ENCODE peak calls at places on chromosome 7, in eight cellular contexts. B is adrenal gland, F is psoas muscle, A is heart right ventricle, W is lung, Y is choroid plexus epithelial cell, S is lower leg skin, X is PC-3. L is an unnamed sample.

GRCh38 chr7:116593359-116594075 is 68.7 kb downstream of the CAV1 start:
- DNase-seq in A (no peak), W (no peak), X (no peak), F (no peak), Y (no peak), B (no peak), S (no peak), L (no peak)

GRCh38 chr7:38699481-38699880 is 68.3 kb upstream of the AMPH start:
- DNase-seq in X (no peak), W (no peak), F (no peak), B (no peak), Y (peak; percentile 47), A (no peak), S (no peak), L (peak; percentile 66)

GRCh38 chr7:5396999-5397656 is 26.5 kb downstream of the TNRC18 start:
- DNase-seq in B (peak; percentile 82), S (peak; percentile 97), A (peak; percentile 81), W (peak; percentile 93), Y (peak; percentile 84), F (peak; percentile 92), X (peak; percentile 72), L (peak; percentile 89)

GRCh38 chr7:75631711-75632110 is 107.0 kb downstream of the HIP1 start:
- DNase-seq in S (no peak), B (no peak), X (no peak), W (no peak), F (no peak), A (no peak), Y (no peak), L (no peak)

GRCh38 chr7:55365103-55365679 is at the start of gene LANCL2:
- DNase-seq in W (peak; percentile 50), B (peak; percentile 50), Y (peak; percentile 55), S (peak; percentile 87), F (no peak), A (no peak), X (peak; percentile 40), L (peak; percentile 49)

GRCh38 chr7:134640842-134641715 is 5.6 kb upstream of the BPGM start:
- DNase-seq in W (no peak), Y (no peak), B (no peak), F (no peak), A (no peak), X (no peak), S (no peak), L (no peak)

GRCh38 chr7:31126976-31127375 is 74.9 kb downstream of the ADCYAP1R1 start:
- DNase-seq in B (no peak), F (no peak), Y (peak; percentile 50), X (peak; percentile 43), W (no peak), A (no peak), S (no peak), L (peak; percentile 46)

GRCh38 chr7:86926732-86927131 is 132.7 kb downstream of the ELAPOR2 start:
- DNase-seq in X (peak; percentile 70), S (no peak), Y (peak; percentile 69), F (no peak), W (no peak), A (no peak), B (peak; percentile 46), L (peak; percentile 80)

GRCh38 chr7:21261627-21262564 is 166.0 kb upstream of the SP4 start:
- DNase-seq in Y (peak; percentile 70), A (no peak), X (peak; percentile 51), W (no peak), B (peak; percentile 10), F (no peak), S (no peak), L (peak; percentile 28)

GRCh38 chr7:39421251-39421650 is 145.0 kb upstream of the YAE1 start:
- DNase-seq in S (no peak), Y (no peak), A (no peak), W (no peak), X (peak; percentile 16), F (no peak), B (no peak), L (no peak)

GRCh38 chr7:13990319-13990983 is 985 bp upstream of the ETV1 start:
- DNase-seq in B (peak; percentile 65), W (peak; percentile 59), X (peak; percentile 54), A (peak; percentile 30), F (peak; percentile 58), S (peak; percentile 88), Y (peak; percentile 56), L (peak; percentile 59)

GRCh38 chr7:138669364-138669763 is 31.8 kb downstream of the SVOPL start:
- DNase-seq in A (no peak), F (no peak), W (no peak), X (no peak), Y (no peak), S (no peak), B (no peak), L (no peak)

GRCh38 chr7:138666385-138666784 is 34.8 kb downstream of the SVOPL start:
- DNase-seq in Y (peak; percentile 39), X (no peak), W (no peak), B (no peak), A (no peak), S (no peak), F (no peak), L (peak; percentile 3)

GRCh38 chr7:138668946-138669345 is 32.2 kb downstream of the SVOPL start:
- DNase-seq in A (no peak), B (no peak), S (no peak), Y (no peak), W (no peak), X (no peak), F (no peak), L (no peak)

GRCh38 chr7:138667535-138667934 is 33.6 kb downstream of the SVOPL start:
- DNase-seq in B (no peak), F (no peak), X (no peak), W (no peak), A (no peak), S (no peak), Y (no peak), L (no peak)

DNA sequence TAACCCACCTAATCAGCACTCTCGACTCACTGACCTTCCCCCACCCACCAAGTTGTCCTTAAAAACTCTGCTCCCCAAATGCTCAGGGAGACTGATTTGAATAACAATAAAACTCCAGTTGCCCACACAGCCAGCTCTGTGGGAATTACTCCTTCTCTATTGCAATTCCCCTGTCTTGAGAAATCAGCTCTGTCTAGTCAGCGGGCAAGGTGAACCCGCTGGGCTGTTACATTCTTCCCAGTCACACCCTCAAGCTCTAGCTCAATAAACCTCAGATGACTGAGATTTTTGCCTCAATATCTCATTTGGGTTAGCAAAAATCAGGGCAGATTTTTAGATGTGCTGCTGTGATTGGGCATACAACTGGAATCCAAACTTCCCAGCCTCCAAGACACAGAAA is 33.0 kb downstream of the SVOPL start:
- DNase-seq in F (no peak), X (no peak), A (no peak), W (no peak), B (no peak), Y (no peak), S (no peak), L (no peak)
- H3K4me3 ChIP-seq in F (no peak overlapping the region), X (no peak overlapping the region), A (no peak overlapping the region), W (no peak overlapping the region), B (no peak overlapping the region), Y (no peak overlapping the region), S (no peak overlapping the region), L (no peak overlapping the region)

GRCh38 chr7:130793855-130794618 is 60.0 kb upstream of the KLF14 start:
- DNase-seq in A (no peak), F (no peak), S (no peak), X (no peak), B (no peak), W (no peak), Y (peak; percentile 74), L (peak; percentile 41)
- TF ChIP-seq CTCF in A (no peak), F (no peak), S (no peak), X (no peak), B (no peak), W (no peak), Y (peak; percentile 54), L (peak; percentile 20)

GRCh38 chr7:151103973-151104372 is 17.7 kb downstream of the AGAP3 start:
- DNase-seq in W (no peak), Y (no peak), F (no peak), B (no peak), X (no peak), A (no peak), S (no peak), L (no peak)
- H3K4me3 ChIP-seq in W (no peak overlapping the region), Y (no peak overlapping the region), F (no peak overlapping the region), B (no peak overlapping the region), X (no peak overlapping the region), A (no peak overlapping the region), S (no peak overlapping the region), L (no peak overlapping the region)

GRCh38 chr7:23530901-23531793 is 634 bp downstream of the TRA2A start:
- DNase-seq in S (peak; percentile 90), F (peak; percentile 70), Y (peak; percentile 74), B (peak; percentile 73), A (peak; percentile 48), W (peak; percentile 61), X (peak; percentile 40), L (peak; percentile 70)

GRCh38 chr7:23533160-23533559 is 1.4 kb upstream of the TRA2A start:
- DNase-seq in S (no peak), B (no peak), Y (no peak), A (no peak), F (no peak), W (no peak), X (no peak), L (no peak)

GRCh38 chr7:23529262-23529859 is 2.4 kb downstream of the TRA2A start:
- DNase-seq in W (peak; percentile 27), F (no peak), B (no peak), Y (no peak), S (no peak), X (no peak), A (no peak), L (no peak)

GRCh38 chr7:23531794-23532489 is at the start of gene TRA2A:
- DNase-seq in B (peak; percentile 97), X (peak; percentile 94), W (peak; percentile 98), Y (peak; percentile 96), A (peak; percentile 98), S (peak; percentile 100), F (peak; percentile 99), L (peak; percentile 96)

DNA sequence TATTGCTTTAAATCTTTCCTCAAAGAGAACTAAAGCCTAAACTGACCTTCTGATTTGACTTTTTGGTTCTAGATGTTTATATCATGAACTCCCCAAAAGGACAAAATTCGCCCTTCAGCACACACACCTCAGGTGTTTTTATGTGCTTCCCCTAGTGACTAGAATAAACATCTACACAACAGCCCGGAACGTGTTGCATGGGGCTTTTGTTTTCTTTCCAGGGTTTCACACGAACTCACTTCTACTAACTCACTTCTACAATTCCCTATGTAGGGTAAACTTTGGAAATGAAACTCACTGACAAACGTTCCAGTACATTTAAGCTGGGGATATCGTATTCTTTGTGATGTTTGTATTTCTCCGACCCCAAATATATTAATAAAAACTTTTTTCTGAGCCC is 1.4 kb downstream of the TRA2A start:
- DNase-seq in A (no peak), Y (peak; percentile 57), W (no peak), S (no peak), X (peak; percentile 51), B (no peak), F (no peak), L (peak; percentile 54)
- TF ChIP-seq CTCF in A (no peak), Y (peak; percentile 23), W (no peak), S (no peak), X (no peak), B (no peak), F (no peak), L (no peak)

GRCh38 chr7:131335639-131336400 is 8.1 kb downstream of the MKLN1 start:
- DNase-seq in S (no peak), Y (no peak), A (no peak), W (no peak), B (no peak), X (no peak), F (no peak), L (no peak)
- H3K4me3 ChIP-seq in S (no peak overlapping the region), Y (no peak overlapping the region), A (no peak overlapping the region), W (no peak overlapping the region), B (no peak overlapping the region), X (no peak overlapping the region), F (no peak overlapping the region), L (no peak overlapping the region)

GRCh38 chr7:137816696-137817320 is 30.0 kb downstream of the DGKI start:
- DNase-seq in Y (peak; percentile 47), F (no peak), A (no peak), S (no peak), X (peak; percentile 19), W (no peak), B (peak; percentile 13), L (peak; percentile 19)
- TF ChIP-seq CTCF in Y (peak; percentile 39), F (no peak), A (no peak), S (no peak), X (peak; percentile 41), W (no peak), B (peak; percentile 49), L (peak; percentile 43)